ENCODE peak calls at places on chromosome 18, in four cellular contexts. One of them, this sample, is unnamed.

GRCh38 chr18:13874558-13874957 is 40.8 kb downstream of the MC2R start:
- DNase-seq in coronary artery: no peak
- DNase-seq in A549: no peak
- DNase-seq in GF-D8: no peak
- DNase-seq in this sample: no peak

GRCh38 chr18:11676867-11677266 is 12.2 kb upstream of the GNAL start:
- DNase-seq in coronary artery: no peak
- DNase-seq in A549: peak
- DNase-seq in GF-D8: no peak
- DNase-seq in this sample: no peak

GRCh38 chr18:76351961-76352581 is 143.0 kb downstream of the ZNF516 start:
- DNase-seq in coronary artery: no peak
- DNase-seq in A549: peak
- DNase-seq in GF-D8: no peak
- DNase-seq in this sample: peak

GRCh38 chr18:32922951-32923430 is 150.2 kb upstream of the KLHL14 start:
- DNase-seq in coronary artery: no peak
- DNase-seq in A549: no peak
- DNase-seq in GF-D8: no peak
- DNase-seq in this sample: no peak

GRCh38 chr18:67380867-67381266 is 135.7 kb downstream of the DSEL start:
- DNase-seq in coronary artery: no peak
- DNase-seq in A549: no peak
- DNase-seq in GF-D8: no peak
- DNase-seq in this sample: no peak

GRCh38 chr18:56068030-56068671 is 480.2 kb upstream of the TCF4 start:
- DNase-seq in coronary artery: no peak
- DNase-seq in A549: no peak
- DNase-seq in GF-D8: no peak
- DNase-seq in this sample: no peak

GRCh38 chr18:10215444-10215843 is 239.0 kb upstream of the APCDD1 start:
- DNase-seq in coronary artery: no peak
- DNase-seq in A549: no peak
- DNase-seq in GF-D8: no peak
- DNase-seq in this sample: no peak

GRCh38 chr18:10081477-10081876 is 167.7 kb downstream of the VAPA start:
- DNase-seq in coronary artery: no peak
- DNase-seq in A549: no peak
- DNase-seq in GF-D8: no peak
- DNase-seq in this sample: no peak

GRCh38 chr18:32930695-32931301 is 158.0 kb upstream of the KLHL14 start:
- DNase-seq in coronary artery: no peak
- DNase-seq in A549: peak
- DNase-seq in GF-D8: no peak
- DNase-seq in this sample: no peak

GRCh38 chr18:78915446-78916008 is 64.1 kb upstream of the SALL3 start:
- DNase-seq in coronary artery: no peak
- DNase-seq in A549: no peak
- DNase-seq in GF-D8: no peak
- DNase-seq in this sample: no peak

GRCh38 chr18:2994603-2995432 is 18.1 kb downstream of the LPIN2 start:
- DNase-seq in coronary artery: no peak
- DNase-seq in A549: no peak
- DNase-seq in GF-D8: no peak
- DNase-seq in this sample: no peak

GRCh38 chr18:49094979-49095632 is 144.3 kb upstream of the SMAD7 start:
- DNase-seq in coronary artery: no peak
- DNase-seq in A549: no peak
- DNase-seq in GF-D8: no peak
- DNase-seq in this sample: no peak

GRCh38 chr18:11859903-11860407 is 8.7 kb downstream of the CHMP1B start:
- DNase-seq in coronary artery: no peak
- DNase-seq in A549: peak
- DNase-seq in GF-D8: no peak
- DNase-seq in this sample: no peak

GRCh38 chr18:58097127-58097906 is 53.3 kb downstream of the NEDD4L start:
- DNase-seq in coronary artery: no peak
- DNase-seq in A549: no peak
- DNase-seq in GF-D8: no peak
- DNase-seq in this sample: no peak

GRCh38 chr18:56282234-56283104 is 355.9 kb downstream of the TXNL1 start:
- DNase-seq in coronary artery: no peak
- DNase-seq in A549: no peak
- DNase-seq in GF-D8: no peak
- DNase-seq in this sample: no peak

GRCh38 chr18:4017479-4017878 is 437.6 kb downstream of the DLGAP1 start:
- DNase-seq in coronary artery: no peak
- DNase-seq in A549: peak
- DNase-seq in GF-D8: no peak
- DNase-seq in this sample: no peak

GRCh38 chr18:22485808-22486244 is 68.1 kb upstream of the CTAGE1 start:
- DNase-seq in coronary artery: no peak
- DNase-seq in A549: no peak
- DNase-seq in GF-D8: no peak
- DNase-seq in this sample: no peak

GRCh38 chr18:48575301-48575657 is 36.4 kb downstream of the CTIF start:
- DNase-seq in coronary artery: no peak
- DNase-seq in A549: no peak
- DNase-seq in GF-D8: no peak
- DNase-seq in this sample: no peak